ENCODE peak calls at places on chromosomes 4 and X, in nine cellular contexts. V, O, S, B, Z, Y, E, U and R are unnamed samples.
A peak's percentile ranks its signal among the peaks of the same experiment; 100 is the strongest.

GRCh38 chr4:148780426-148781005 is 338.3 kb upstream of the NR3C2 start:
- DNase-seq in V (no peak), O (no peak), S (no peak), B (no peak), Z (no peak), Y (no peak), E (no peak), U (no peak), R (no peak)

GRCh38 chr4:138938371-138938699 is 77.2 kb upstream of the NOCT start:
- DNase-seq in V (no peak), O (no peak), S (peak; percentile 21), B (no peak), Z (no peak), Y (peak; percentile 35), E (peak; percentile 63), U (peak; percentile 27), R (peak; percentile 67)

GRCh38 chrX:131270085-131270484 is 19.0 kb downstream of the IGSF1 start:
- DNase-seq in V (no peak), O (no peak), S (no peak), B (no peak), Z (no peak), Y (no peak), E (no peak), U (no peak), R (no peak)

GRCh38 chr4:7570156-7570778 is 135.5 kb upstream of the PSAPL1 start:
- DNase-seq in V (no peak), O (no peak), S (no peak), B (no peak), Z (no peak), Y (no peak), E (no peak), U (no peak), R (no peak)

GRCh38 chr4:10417720-10418119 is 39.5 kb downstream of the ZNF518B start:
- DNase-seq in V (no peak), O (no peak), S (no peak), B (no peak), Z (no peak), Y (no peak), E (no peak), U (no peak), R (no peak)

GRCh38 chr4:134544303-134544761 is 342.7 kb upstream of the PABPC4L start:
- DNase-seq in V (no peak), O (no peak), S (peak; percentile 23), B (peak; percentile 25), Z (no peak), Y (no peak), E (peak; percentile 1), U (peak; percentile 23), R (peak; percentile 96)

GRCh38 chr4:1009647-1010521 is 1.5 kb upstream of the FGFRL1 start:
- DNase-seq in V (peak; percentile 70), O (no peak), S (peak; percentile 58), B (peak; percentile 76), Z (peak; percentile 83), Y (no peak), E (peak; percentile 33), U (no peak), R (peak; percentile 68)

GRCh38 chr4:72326692-72327632 is 242.1 kb downstream of the ADAMTS3 start:
- DNase-seq in V (no peak), O (no peak), S (peak; percentile 18), B (no peak), Z (no peak), Y (no peak), E (peak; percentile 57), U (peak; percentile 8), R (peak; percentile 46)

GRCh38 chr4:164442167-164442566 is 311.8 kb upstream of the SMIM31 start:
- DNase-seq in V (no peak), O (no peak), S (no peak), B (no peak), Z (no peak), Y (no peak), E (peak; percentile 1), U (no peak), R (no peak)

GRCh38 chr4:183852910-183853555 is 52.1 kb upstream of the STOX2 start:
- DNase-seq in V (no peak), O (no peak), S (no peak), B (no peak), Z (no peak), Y (no peak), E (no peak), U (no peak), R (no peak)

GRCh38 chrX:122504026-122504425 is 680.1 kb upstream of the GRIA3 start:
- DNase-seq in V (no peak), O (no peak), S (no peak), B (no peak), Z (no peak), Y (no peak), E (no peak), U (no peak), R (peak; percentile 62)

GRCh38 chr4:123449780-123450179 is 53.2 kb downstream of the SPRY1 start:
- DNase-seq in V (no peak), O (no peak), S (no peak), B (no peak), Z (no peak), Y (no peak), E (peak; percentile 49), U (no peak), R (peak; percentile 78)

GRCh38 chr4:163701915-163702314 is 207.4 kb downstream of the TMA16 start:
- DNase-seq in V (no peak), O (no peak), S (peak; percentile 7), B (no peak), Z (no peak), Y (no peak), E (peak; percentile 61), U (no peak), R (peak; percentile 3)

GRCh38 chrX:123570011-123570590 is 162.8 kb downstream of the THOC2 start:
- DNase-seq in V (no peak), O (no peak), S (no peak), B (no peak), Z (no peak), Y (no peak), E (no peak), U (no peak), R (no peak)

GRCh38 chr4:1008840-1009646 is 2.4 kb upstream of the FGFRL1 start:
- DNase-seq in V (peak; percentile 61), O (no peak), S (no peak), B (no peak), Z (no peak), Y (no peak), E (no peak), U (no peak), R (peak; percentile 21)

GRCh38 chr4:123035239-123035638 is 112.8 kb upstream of the NUDT6 start:
- DNase-seq in V (no peak), O (no peak), S (no peak), B (no peak), Z (no peak), Y (no peak), E (no peak), U (no peak), R (no peak)

GRCh38 chrX:23782455-23782854 is 518 bp upstream of the SAT1 start:
- DNase-seq in V (no peak), O (no peak), S (no peak), B (no peak), Z (no peak), Y (no peak), E (peak; percentile 25), U (no peak), R (peak; percentile 40)

GRCh38 chr4:75584067-75584466 is 28.2 kb downstream of the ODAPH start:
- DNase-seq in V (no peak), O (no peak), S (no peak), B (no peak), Z (no peak), Y (no peak), E (no peak), U (no peak), R (peak; percentile 6)

GRCh38 chr4:133464311-133464710 is 315.2 kb downstream of the PCDH10 start:
- DNase-seq in V (no peak), O (no peak), S (no peak), B (no peak), Z (no peak), Y (no peak), E (no peak), U (no peak), R (peak; percentile 13)

GRCh38 chrX:39953879-39954278 is 143.9 kb downstream of the BCOR start:
- DNase-seq in V (no peak), O (no peak), S (no peak), B (peak; percentile 92), Z (peak; percentile 94), Y (no peak), E (peak; percentile 30), U (peak; percentile 68), R (peak; percentile 75)

GRCh38 chr4:52868138-52868537 is 6.0 kb downstream of the RASL11B start:
- DNase-seq in V (no peak), O (no peak), S (no peak), B (no peak), Z (no peak), Y (no peak), E (no peak), U (no peak), R (peak; percentile 32)